ENCODE peak calls at places on chromosomes 11 and 22, in four cellular contexts. One of them, this sample, is unnamed. For H3K4me1, the result is how much of the 10 kb centered on the place peaks cover.

GRCh38 chr11:67312187-67313021 is 9.1 kb downstream of the SSH3 start:
- DNase-seq in kidney: peak
- DNase-seq in neuronal stem cell: no peak
- DNase-seq in aorta: no peak
- DNase-seq in this sample: no peak

GRCh38 chr11:46367244-46367915 is 14.1 kb upstream of the MDK start:
- DNase-seq in kidney: peak
- DNase-seq in neuronal stem cell: no peak
- DNase-seq in aorta: peak
- DNase-seq in this sample: no peak

GRCh38 chr22:27032121-27032761 is 374.9 kb downstream of the MIAT start:
- DNase-seq in kidney: peak
- DNase-seq in neuronal stem cell: no peak
- DNase-seq in aorta: peak
- DNase-seq in this sample: no peak

GRCh38 chr11:83249445-83249844 is 36.7 kb downstream of the CCDC90B start:
- DNase-seq in kidney: no peak
- DNase-seq in neuronal stem cell: no peak
- DNase-seq in aorta: no peak
- DNase-seq in this sample: no peak

GRCh38 chr11:1228921-1229451 is 6.1 kb downstream of the MUC5B start:
- DNase-seq in kidney: peak
- DNase-seq in neuronal stem cell: no peak
- DNase-seq in aorta: peak
- DNase-seq in this sample: no peak

GRCh38 chr22:49433717-49434611 is 393.7 kb downstream of the BRD1 start:
- DNase-seq in kidney: peak
- DNase-seq in neuronal stem cell: no peak
- DNase-seq in aorta: no peak
- DNase-seq in this sample: no peak

GRCh38 chr11:44065851-44066731 is at the start of gene ACCS:
- DNase-seq in kidney: peak
- DNase-seq in neuronal stem cell: peak
- DNase-seq in aorta: peak
- DNase-seq in this sample: peak

GRCh38 chr11:43992834-43993637 is 50.6 kb downstream of the C11orf96 start:
- DNase-seq in kidney: no peak
- DNase-seq in neuronal stem cell: no peak
- DNase-seq in aorta: no peak
- DNase-seq in this sample: no peak

GRCh38 chr22:23402275-23403151 is 177.6 kb downstream of the IGLL1 start:
- DNase-seq in kidney: peak
- DNase-seq in neuronal stem cell: peak
- DNase-seq in aorta: peak
- DNase-seq in this sample: no peak

GRCh38 chr11:128582496-128583366 is 4.6 kb downstream of the ETS1 start:
- DNase-seq in kidney: peak
- DNase-seq in neuronal stem cell: no peak
- DNase-seq in aorta: no peak
- DNase-seq in this sample: no peak

GRCh38 chr11:75735181-75735845 is 17.7 kb downstream of the MOGAT2 start:
- DNase-seq in kidney: no peak
- DNase-seq in neuronal stem cell: no peak
- DNase-seq in aorta: no peak
- DNase-seq in this sample: no peak

GRCh38 chr11:60951611-60951908 is 416 bp downstream of the SLC15A3 start:
- DNase-seq in kidney: no peak
- DNase-seq in neuronal stem cell: no peak
- DNase-seq in aorta: no peak
- DNase-seq in this sample: no peak

GRCh38 chr11:1745701-1746320 is 4.6 kb downstream of the IFITM10 start:
- DNase-seq in kidney: no peak
- DNase-seq in neuronal stem cell: no peak
- DNase-seq in aorta: peak
- DNase-seq in this sample: no peak

GRCh38 chr11:103987631-103988594 is 48.5 kb upstream of the DDI1 start:
- DNase-seq in kidney: no peak
- DNase-seq in neuronal stem cell: no peak
- DNase-seq in aorta: no peak
- DNase-seq in this sample: no peak

GRCh38 chr11:66268953-66269906 is 791 bp downstream of the RAB1B start:
- DNase-seq in kidney: peak
- DNase-seq in neuronal stem cell: no peak
- DNase-seq in aorta: no peak
- DNase-seq in this sample: no peak

GRCh38 chr22:37996515-37997246 is 12.3 kb upstream of the SOX10 start:
- DNase-seq in kidney: no peak
- DNase-seq in neuronal stem cell: no peak
- DNase-seq in aorta: no peak
- DNase-seq in this sample: no peak

GRCh38 chr11:108392364-108392763 is 75.0 kb downstream of the C11orf65 start:
- DNase-seq in kidney: no peak
- DNase-seq in neuronal stem cell: no peak
- DNase-seq in aorta: no peak
- DNase-seq in this sample: no peak

GRCh38 chr11:127683321-127683720 is 682.8 kb upstream of the KIRREL3 start:
- DNase-seq in kidney: no peak
- DNase-seq in neuronal stem cell: no peak
- DNase-seq in aorta: no peak
- DNase-seq in this sample: no peak

GRCh38 chr11:47560431-47560830 is 5.0 kb upstream of the PTPMT1 start:
- DNase-seq in kidney: no peak
- DNase-seq in neuronal stem cell: no peak
- DNase-seq in aorta: no peak
- DNase-seq in this sample: no peak

GRCh38 chr11:18091731-18092130 is 14.2 kb downstream of the SAAL1 start:
- DNase-seq in kidney: no peak
- DNase-seq in neuronal stem cell: no peak
- DNase-seq in aorta: no peak
- DNase-seq in this sample: no peak

GRCh38 chr11:4118107-4118506 is 23.5 kb downstream of the RRM1 start:
- DNase-seq in kidney: no peak
- DNase-seq in neuronal stem cell: no peak
- DNase-seq in aorta: no peak
- DNase-seq in this sample: no peak

GRCh38 chr22:40176921-40177737 is 596 bp upstream of the TNRC6B start:
- DNase-seq in kidney: peak
- DNase-seq in neuronal stem cell: no peak
- DNase-seq in aorta: peak
- DNase-seq in this sample: no peak

GRCh38 chr11:47924184-47924671 is 56.1 kb upstream of the PTPRJ start:
- DNase-seq in kidney: no peak
- DNase-seq in neuronal stem cell: no peak
- DNase-seq in aorta: no peak
- DNase-seq in this sample: no peak

GRCh38 chr22:45248832-45249561 is 8.3 kb upstream of the KIAA0930 start:
- DNase-seq in kidney: peak
- DNase-seq in neuronal stem cell: no peak
- DNase-seq in aorta: no peak
- DNase-seq in this sample: no peak

GRCh38 chr11:86805873-86806310 is 5.5 kb downstream of the PRSS23 start:
- DNase-seq in kidney: no peak
- DNase-seq in neuronal stem cell: no peak
- DNase-seq in aorta: no peak
- DNase-seq in this sample: no peak

GRCh38 chr11:795638-796564 is 2.2 kb downstream of the SLC25A22 start:
- DNase-seq in kidney: peak
- DNase-seq in neuronal stem cell: no peak
- DNase-seq in aorta: peak
- DNase-seq in this sample: peak

GRCh38 chr22:26894766-26895485 is 237.5 kb downstream of the MIAT start:
- DNase-seq in kidney: no peak
- DNase-seq in neuronal stem cell: no peak
- DNase-seq in aorta: no peak
- DNase-seq in this sample: peak

GRCh38 chr22:50252081-50253045 is 1.3 kb upstream of the HDAC10 start:
- DNase-seq in kidney: peak
- DNase-seq in neuronal stem cell: peak
- DNase-seq in aorta: peak
- DNase-seq in this sample: peak

GRCh38 chr11:72012897-72013721 is 14.4 kb downstream of the IL18BP start:
- DNase-seq in kidney: peak
- DNase-seq in neuronal stem cell: no peak
- DNase-seq in aorta: peak
- DNase-seq in this sample: no peak

GRCh38 chr11:112344040-112344413 is 83.4 kb upstream of the PLET1 start:
- DNase-seq in kidney: no peak
- DNase-seq in neuronal stem cell: no peak
- DNase-seq in aorta: no peak
- DNase-seq in this sample: no peak
- H3K4me1 ChIP-seq in kidney: under half
- H3K4me1 ChIP-seq in neuronal stem cell: under half
- H3K4me1 ChIP-seq in aorta: under half
- H3K4me1 ChIP-seq in this sample: under half

DNA sequence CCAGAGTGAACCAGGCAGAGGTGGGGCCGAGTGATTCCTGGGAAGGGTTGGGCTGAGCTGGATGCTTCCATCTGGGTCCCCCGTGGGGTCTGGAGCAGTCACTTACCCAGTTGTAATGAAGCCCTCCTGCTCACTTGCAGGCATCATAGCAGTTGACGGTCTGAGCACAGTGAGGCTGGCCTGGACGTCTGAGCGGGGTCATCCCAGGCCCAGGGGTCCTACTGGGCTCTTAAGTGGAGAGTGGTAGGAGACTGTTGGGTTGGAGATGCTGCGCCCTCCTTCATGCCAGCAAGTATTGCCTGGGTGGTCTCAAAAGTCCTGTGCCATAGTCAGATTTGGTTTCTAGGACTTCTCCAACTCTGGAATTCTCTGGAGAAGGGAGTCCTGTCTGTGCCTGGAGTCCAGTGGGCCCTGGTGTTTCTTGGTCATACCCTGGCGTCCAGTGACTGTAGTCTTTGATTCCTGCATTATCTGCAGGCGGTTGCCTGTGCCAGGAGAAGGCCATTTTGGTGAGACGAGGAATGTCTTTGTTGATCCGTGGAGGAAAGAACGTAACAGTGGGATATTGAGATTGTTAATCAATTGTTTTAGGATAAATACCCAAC is 82.3 kb downstream of the TBC1D22A start:
- DNase-seq in kidney: no peak
- DNase-seq in neuronal stem cell: no peak
- DNase-seq in aorta: no peak
- DNase-seq in this sample: no peak
- H3K4me3 ChIP-seq in kidney: no peak
- H3K4me3 ChIP-seq in neuronal stem cell: no peak
- H3K4me3 ChIP-seq in aorta: peak
- H3K4me3 ChIP-seq in this sample: peak

DNA sequence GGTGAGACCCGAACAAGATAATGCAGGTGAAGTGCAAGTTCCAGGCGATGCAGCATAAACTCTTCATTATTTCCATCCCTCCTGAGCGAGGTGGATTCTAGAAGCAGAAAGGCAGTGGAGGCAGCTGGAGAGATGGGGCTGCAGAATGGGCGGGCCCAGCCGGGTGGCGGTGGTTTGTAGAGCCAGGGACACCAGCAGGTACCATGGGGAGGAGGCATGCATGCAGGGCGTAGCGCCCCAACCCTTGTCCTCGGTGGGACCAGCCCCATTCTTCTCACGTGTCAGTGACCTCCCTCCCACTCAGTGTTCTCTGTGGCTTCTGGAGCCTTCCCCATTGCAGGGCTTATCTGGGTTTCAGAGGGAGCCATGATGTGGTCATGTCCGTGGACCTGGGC is 38.0 kb downstream of the MPPED1 start:
- DNase-seq in kidney: no peak
- DNase-seq in neuronal stem cell: no peak
- DNase-seq in aorta: peak
- DNase-seq in this sample: no peak
- H3K27ac ChIP-seq in kidney: no peak
- H3K27ac ChIP-seq in neuronal stem cell: no peak
- H3K27ac ChIP-seq in aorta: no peak
- H3K27ac ChIP-seq in this sample: no peak

GRCh38 chr11:45298718-45299117 is 12.6 kb upstream of the SYT13 start:
- DNase-seq in kidney: no peak
- DNase-seq in neuronal stem cell: no peak
- DNase-seq in aorta: no peak
- DNase-seq in this sample: no peak

GRCh38 chr11:45289369-45289768 is 3.2 kb upstream of the SYT13 start:
- DNase-seq in kidney: no peak
- DNase-seq in neuronal stem cell: no peak
- DNase-seq in aorta: no peak
- DNase-seq in this sample: peak

GRCh38 chr11:45296085-45296484 is 9.9 kb upstream of the SYT13 start:
- DNase-seq in kidney: no peak
- DNase-seq in neuronal stem cell: no peak
- DNase-seq in aorta: no peak
- DNase-seq in this sample: no peak

GRCh38 chr11:45290586-45290985 is 4.4 kb upstream of the SYT13 start:
- DNase-seq in kidney: no peak
- DNase-seq in neuronal stem cell: no peak
- DNase-seq in aorta: no peak
- DNase-seq in this sample: peak

GRCh38 chr11:45294499-45294898 is 8.4 kb upstream of the SYT13 start:
- DNase-seq in kidney: no peak
- DNase-seq in neuronal stem cell: no peak
- DNase-seq in aorta: no peak
- DNase-seq in this sample: no peak
- H3K4me1 ChIP-seq in kidney: under half
- H3K4me1 ChIP-seq in neuronal stem cell: under half
- H3K4me1 ChIP-seq in aorta: under half
- H3K4me1 ChIP-seq in this sample: under half

DNA sequence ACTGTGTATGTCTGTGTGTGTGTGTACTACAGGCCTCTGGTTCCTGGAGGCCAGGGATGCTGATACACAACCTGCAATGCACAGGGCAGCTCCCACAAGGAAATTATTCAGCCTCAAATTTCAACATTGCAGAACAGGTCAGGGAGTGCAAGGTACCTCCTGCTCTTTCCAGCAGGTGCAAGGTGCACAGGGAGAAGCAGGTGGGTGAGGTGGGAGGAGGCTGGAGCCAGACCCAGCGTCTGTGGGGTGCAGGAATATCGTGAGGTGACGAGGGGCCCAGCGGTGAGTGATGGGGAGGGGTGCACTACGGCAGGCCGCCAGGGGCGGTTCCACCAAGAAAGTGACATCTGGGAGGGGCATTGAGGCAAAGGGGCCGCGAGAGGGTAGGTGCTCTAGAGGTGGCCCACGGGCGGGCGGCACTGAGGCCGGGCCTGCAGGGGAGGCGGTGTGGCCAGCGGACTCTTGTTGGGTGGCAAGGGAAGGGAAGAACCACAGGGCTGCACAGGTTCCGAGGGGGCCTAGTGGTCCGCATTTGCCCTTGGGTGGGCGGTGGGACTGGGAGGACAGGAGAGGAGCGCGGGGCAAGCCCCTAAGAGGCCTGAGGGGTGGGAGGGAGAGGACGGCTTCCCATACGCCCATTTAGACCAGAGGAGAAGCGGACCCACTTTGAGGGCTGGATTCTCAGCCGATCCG is 21.6 kb downstream of the DGCR6L start:
- DNase-seq in kidney: no peak
- DNase-seq in neuronal stem cell: no peak
- DNase-seq in aorta: no peak
- DNase-seq in this sample: no peak
- H3K4me3 ChIP-seq in kidney: peak
- H3K4me3 ChIP-seq in neuronal stem cell: no peak
- H3K4me3 ChIP-seq in aorta: no peak
- H3K4me3 ChIP-seq in this sample: no peak

This sample was measured in right atrium auricular region.